ENCODE peak calls at places on chromosomes 16 and 17, in eight cellular contexts. T is spleen, S is prostate gland, Q is body of pancreas, D is gastrocnemius medialis, K is A549, W is ovary, E is HCT116. C is an unnamed sample.

GRCh38 chr17:7173687-7174602 is 5.2 kb downstream of the ASGR1 start:
- DNase-seq in T (peak; percentile 85), S (peak; percentile 47), Q (peak; percentile 55), D (no peak), K (no peak), W (peak; percentile 50), E (no peak), C (no peak)

GRCh38 chr16:85148959-85149358 is 36.7 kb upstream of the CIBAR2 start:
- DNase-seq in T (no peak), S (no peak), Q (no peak), D (peak; percentile 61), K (peak; percentile 56), W (no peak), E (no peak), C (peak; percentile 80)

GRCh38 chr16:50868577-50868976 is 126.7 kb downstream of the CYLD start:
- DNase-seq in T (no peak), S (no peak), Q (no peak), D (no peak), K (no peak), W (no peak), E (no peak), C (no peak)

GRCh38 chr16:83781-84615 is 6.0 kb downstream of the MPG start:
- DNase-seq in T (no peak), S (no peak), Q (no peak), D (no peak), K (no peak), W (no peak), E (no peak), C (no peak)

GRCh38 chr16:3143598-3144330 is 8.9 kb downstream of the ZNF213 start:
- DNase-seq in T (peak; percentile 87), S (no peak), Q (no peak), D (peak; percentile 86), K (no peak), W (no peak), E (no peak), C (no peak)

GRCh38 chr16:87778476-87778829 is 12.7 kb upstream of the KLHDC4 start:
- DNase-seq in T (no peak), S (no peak), Q (no peak), D (no peak), K (no peak), W (no peak), E (no peak), C (no peak)

GRCh38 chr17:16383216-16383615 is 2.3 kb downstream of the UBB start:
- DNase-seq in T (no peak), S (no peak), Q (no peak), D (no peak), K (no peak), W (no peak), E (no peak), C (no peak)

GRCh38 chr17:41660221-41660711 is 28.4 kb upstream of the EIF1 start:
- DNase-seq in T (no peak), S (no peak), Q (no peak), D (no peak), K (no peak), W (no peak), E (no peak), C (no peak)

GRCh38 chr16:71203631-71204030 is 26.9 kb downstream of the HYDIN start:
- DNase-seq in T (no peak), S (no peak), Q (no peak), D (no peak), K (no peak), W (no peak), E (no peak), C (no peak)

DNA sequence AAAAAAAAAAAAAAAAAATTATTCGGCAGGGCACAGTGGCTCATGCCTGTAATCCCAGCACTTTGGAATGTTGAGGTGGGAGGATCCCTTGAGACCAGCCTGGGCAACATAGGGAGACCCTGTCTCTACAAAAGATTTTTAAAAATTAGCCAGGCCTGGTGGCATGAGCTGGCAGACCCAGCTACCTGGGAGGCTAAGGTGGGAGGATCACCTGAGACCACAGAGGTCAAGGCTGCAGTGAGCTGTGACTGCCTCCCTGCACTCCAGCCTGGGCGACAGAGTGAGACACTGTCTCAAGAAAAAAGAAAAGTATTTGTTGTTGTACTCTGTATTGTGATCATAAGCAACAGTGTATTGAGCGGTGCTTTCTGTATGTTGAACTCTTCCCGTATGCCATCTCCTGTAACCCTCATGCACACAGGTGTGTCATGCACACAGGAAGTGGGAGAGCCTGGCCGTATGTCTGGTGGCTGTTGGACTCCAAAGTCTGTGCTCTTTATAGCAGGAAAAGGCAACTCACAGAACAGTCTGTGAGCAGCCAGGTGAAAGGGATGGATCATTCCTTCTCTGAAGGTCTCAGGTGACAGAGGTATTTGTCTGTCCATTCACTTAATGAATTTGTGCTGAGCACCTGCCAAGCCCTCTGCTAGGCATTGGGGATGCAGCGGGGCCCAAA is 17.2 kb downstream of the CDH1 start:
- DNase-seq in T (no peak), S (no peak), Q (no peak), D (no peak), K (no peak), W (no peak), E (no peak), C (no peak)
- H3K4me1 ChIP-seq in T (peaks cover 25% of the 10 kb centered on the region), S (peaks cover 1% of the 10 kb centered on the region), Q (peaks cover 87% of the 10 kb centered on the region), D (no peaks in the 10 kb centered on the region), K (peaks cover 48% of the 10 kb centered on the region), W (no peaks in the 10 kb centered on the region), E (peaks cover 44% of the 10 kb centered on the region), C (peaks cover 6% of the 10 kb centered on the region)

GRCh38 chr16:66516808-66517585 is 32.9 kb downstream of the TK2 start:
- DNase-seq in T (peak; percentile 98), S (peak; percentile 97), Q (peak; percentile 99), D (peak; percentile 98), K (peak; percentile 99), W (peak; percentile 99), E (peak; percentile 94), C (peak; percentile 97)
- TF ChIP-seq POLR2A in T (peak; percentile 41), S (peak; percentile 32), Q (no peak), D (peak; percentile 65), K (no peak), W (peak; percentile 55), E (no peak), C (no peak)

GRCh38 chr16:66382966-66383299 is 16.4 kb downstream of the CDH5 start:
- DNase-seq in T (no peak), S (no peak), Q (no peak), D (no peak), K (peak; percentile 74), W (no peak), E (no peak), C (no peak)
- H3K27ac ChIP-seq in T (peak overlapping the region; percentile 83), S (no peak overlapping the region), Q (no peak overlapping the region), D (peak overlapping the region; percentile 78), K (peak overlapping the region; percentile 80), W (no peak overlapping the region), E (peak overlapping the region; percentile 69), C (peak overlapping the region; percentile 84)

GRCh38 chr16:15776572-15776971 is 80.3 kb downstream of the MYH11 start:
- DNase-seq in T (peak; percentile 32), S (no peak), Q (no peak), D (no peak), K (no peak), W (no peak), E (no peak), C (no peak)
- H3K4me1 ChIP-seq in T (no peaks in the 10 kb centered on the region), S (no peaks in the 10 kb centered on the region), Q (no peaks in the 10 kb centered on the region), D (no peaks in the 10 kb centered on the region), K (no peaks in the 10 kb centered on the region), W (no peaks in the 10 kb centered on the region), E (no peaks in the 10 kb centered on the region), C (no peaks in the 10 kb centered on the region)

DNA sequence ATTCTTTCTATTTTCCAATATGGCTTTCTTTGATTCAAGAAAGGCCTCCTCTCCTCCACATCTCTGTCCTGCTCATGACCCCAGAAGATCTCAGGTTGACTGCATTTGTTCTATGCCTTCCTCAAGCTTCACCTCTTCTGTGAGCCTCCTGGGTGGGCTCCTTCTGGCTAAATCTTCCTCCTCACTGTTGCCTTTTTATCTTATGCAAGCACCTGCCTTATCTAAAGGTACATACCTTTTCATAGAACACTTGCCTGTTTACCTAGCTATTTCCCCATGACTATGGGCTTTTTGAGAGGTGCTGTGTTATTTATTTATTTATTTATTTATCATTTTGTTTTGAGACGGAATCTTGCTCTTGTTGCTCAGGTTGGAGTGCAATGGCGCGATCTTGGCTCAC is 81.1 kb downstream of the UTP18 start:
- DNase-seq in T (no peak), S (no peak), Q (no peak), D (no peak), K (no peak), W (no peak), E (no peak), C (no peak)
- TF ChIP-seq POLR2A in T (no peak), S (no peak), Q (no peak), D (no peak), K (no peak), W (no peak), E (no peak), C (no peak)

GRCh38 chr17:30267625-30268024 is 24.1 kb downstream of the BLMH start:
- DNase-seq in T (no peak), S (no peak), Q (no peak), D (no peak), K (no peak), W (no peak), E (no peak), C (no peak)

GRCh38 chr17:30263552-30264333 is 28.0 kb downstream of the BLMH start:
- DNase-seq in T (no peak), S (no peak), Q (peak; percentile 40), D (no peak), K (peak; percentile 9), W (no peak), E (no peak), C (no peak)
- H3K27ac ChIP-seq in T (no peak overlapping the region), S (no peak overlapping the region), Q (peak overlapping the region; percentile 76), D (peak overlapping the region; percentile 54), K (peak overlapping the region; percentile 33), W (no peak overlapping the region), E (no peak overlapping the region), C (no peak overlapping the region)

GRCh38 chr16:57529324-57530103 is 6.9 kb downstream of the CCDC102A start:
- DNase-seq in T (peak; percentile 78), S (no peak), Q (no peak), D (no peak), K (no peak), W (no peak), E (no peak), C (no peak)

GRCh38 chr16:57531253-57531575 is 5.2 kb downstream of the CCDC102A start:
- DNase-seq in T (no peak), S (no peak), Q (no peak), D (no peak), K (no peak), W (peak; percentile 10), E (no peak), C (peak; percentile 19)

GRCh38 chr16:57531635-57532220 is 4.6 kb downstream of the CCDC102A start:
- DNase-seq in T (peak; percentile 61), S (no peak), Q (no peak), D (no peak), K (no peak), W (peak; percentile 15), E (no peak), C (no peak)

GRCh38 chr16:57530104-57530522 is 6.3 kb downstream of the CCDC102A start:
- DNase-seq in T (peak; percentile 89), S (no peak), Q (no peak), D (no peak), K (no peak), W (no peak), E (no peak), C (no peak)

GRCh38 chr16:57530531-57531252 is 5.7 kb downstream of the CCDC102A start:
- DNase-seq in T (peak; percentile 78), S (no peak), Q (no peak), D (no peak), K (no peak), W (peak; percentile 9), E (no peak), C (peak; percentile 33)
- H3K4me1 ChIP-seq in T (peaks cover 75% of the 10 kb centered on the region), S (peaks cover 18% of the 10 kb centered on the region), Q (peaks cover 13% of the 10 kb centered on the region), D (no peaks in the 10 kb centered on the region), K (peaks cover 60% of the 10 kb centered on the region), W (peaks cover 9% of the 10 kb centered on the region), E (peaks cover 20% of the 10 kb centered on the region), C (peaks cover 14% of the 10 kb centered on the region)